ENCODE peak calls at places on chromosomes 2 and 18, in ten cellular contexts. M is K562, U is Panc1, D is sigmoid colon, B is prostate gland, Z is endothelial cell of umbilical vein, J is spleen, G is SK-N-SH, T is upper lobe of left lung, C is transverse colon. Y is an unnamed sample.

GRCh38 chr2:229154381-229154780 is 116.7 kb downstream of the PID1 start:
- DNase-seq in B (no peak), T (no peak), Z (no peak), M (no peak), U (no peak), J (no peak), C (peak; percentile 39), G (no peak), D (no peak), Y (no peak)

GRCh38 chr2:119428488-119429224 is 3.0 kb upstream of the TMEM37 start:
- DNase-seq in U (no peak), Z (no peak), M (no peak), T (peak; percentile 71), D (no peak), J (no peak), G (no peak), C (no peak), B (no peak), Y (no peak)

GRCh38 chr2:9029721-9030120 is 26.2 kb upstream of the MBOAT2 start:
- DNase-seq in U (no peak), J (no peak), M (no peak), B (no peak), T (no peak), G (no peak), D (no peak), C (no peak), Z (no peak), Y (no peak)

GRCh38 chr18:424071-424868 is 76.2 kb downstream of the COLEC12 start:
- DNase-seq in M (no peak), C (no peak), G (no peak), T (no peak), J (no peak), B (no peak), D (no peak), U (no peak), Z (peak; percentile 92), Y (no peak)

GRCh38 chr18:11089931-11090715 is 59.2 kb downstream of the PIEZO2 start:
- DNase-seq in D (no peak), Z (peak; percentile 42), G (no peak), B (no peak), C (no peak), T (no peak), U (no peak), J (no peak), M (no peak), Y (no peak)

GRCh38 chr2:236790991-236791390 is 221.4 kb downstream of the ACKR3 start:
- DNase-seq in U (no peak), T (no peak), C (no peak), M (no peak), J (no peak), B (no peak), G (peak; percentile 46), Z (no peak), D (no peak), Y (no peak)

GRCh38 chr2:25276569-25277465 is 64.9 kb downstream of the DNMT3A start:
- DNase-seq in G (peak; percentile 86), B (no peak), T (peak; percentile 59), U (no peak), Z (peak; percentile 61), J (peak; percentile 94), D (peak; percentile 83), M (peak; percentile 71), C (peak; percentile 60), Y (no peak)

GRCh38 chr18:41072946-41073345 is 882.1 kb upstream of the PIK3C3 start:
- DNase-seq in C (no peak), B (no peak), G (no peak), Z (no peak), U (no peak), J (no peak), M (no peak), D (no peak), T (no peak), Y (no peak)

GRCh38 chr2:45882707-45883106 is 231.2 kb downstream of the PRKCE start:
- DNase-seq in D (peak; percentile 95), U (no peak), G (peak; percentile 68), J (no peak), M (no peak), C (peak; percentile 38), T (no peak), Z (no peak), B (no peak), Y (no peak)

GRCh38 chr2:201643216-201643651 is at the start of gene TMEM237:
- DNase-seq in U (no peak), G (peak; percentile 84), Z (peak; percentile 61), B (peak; percentile 64), C (peak; percentile 47), D (no peak), T (no peak), J (peak; percentile 88), M (peak; percentile 56), Y (no peak)

GRCh38 chr18:51391731-51392130 is 194.2 kb upstream of the MEX3C start:
- DNase-seq in G (no peak), Z (no peak), J (no peak), T (no peak), M (no peak), C (no peak), B (no peak), U (no peak), D (no peak), Y (no peak)

GRCh38 chr2:220076734-220077133 is 449.3 kb downstream of the SLC4A3 start:
- DNase-seq in G (peak; percentile 2), C (no peak), J (no peak), B (peak; percentile 10), U (no peak), D (no peak), M (no peak), T (no peak), Z (no peak), Y (no peak)

GRCh38 chr18:48897531-48897930 is 53.2 kb downstream of the SMAD7 start:
- DNase-seq in M (no peak), B (no peak), D (peak; percentile 41), G (no peak), U (no peak), T (no peak), J (no peak), Z (peak; percentile 27), C (no peak), Y (no peak)

GRCh38 chr2:12089001-12089400 is 342.6 kb downstream of the LPIN1 start:
- DNase-seq in U (no peak), G (no peak), Z (no peak), C (no peak), M (no peak), T (no peak), J (no peak), D (no peak), B (no peak), Y (no peak)

GRCh38 chr2:36857713-36858112 is 108.6 kb downstream of the STRN start:
- DNase-seq in M (no peak), D (no peak), J (no peak), C (peak; percentile 16), T (no peak), Z (no peak), B (peak; percentile 40), U (no peak), G (no peak), Y (no peak)

GRCh38 chr2:60862642-60863041 is 18.7 kb upstream of the REL start:
- DNase-seq in Z (no peak), B (no peak), U (no peak), T (no peak), M (no peak), G (no peak), J (no peak), D (no peak), C (no peak), Y (no peak)

GRCh38 chr2:60868589-60869273 is 12.6 kb upstream of the REL start:
- DNase-seq in T (no peak), C (no peak), D (no peak), U (no peak), M (no peak), G (no peak), B (no peak), J (no peak), Z (no peak), Y (no peak)

GRCh38 chr2:60861736-60862135 is 19.6 kb upstream of the REL start:
- DNase-seq in D (no peak), J (no peak), Z (no peak), G (no peak), T (peak; percentile 83), C (no peak), M (no peak), U (no peak), B (no peak), Y (no peak)

GRCh38 chr2:60867848-60868247 is 13.5 kb upstream of the REL start:
- DNase-seq in G (no peak), U (no peak), J (no peak), D (no peak), M (no peak), Z (no peak), B (no peak), T (peak; percentile 64), C (no peak), Y (no peak)

GRCh38 chr2:60867007-60867406 is 14.4 kb upstream of the REL start:
- DNase-seq in G (no peak), T (no peak), D (no peak), B (no peak), C (no peak), J (no peak), U (no peak), M (no peak), Z (no peak), Y (no peak)
- H3K4me3 ChIP-seq in G (no peak overlapping the region), T (no peak overlapping the region), D (no peak overlapping the region), B (no peak overlapping the region), C (no peak overlapping the region), J (no peak overlapping the region), U (no peak overlapping the region), M (no peak overlapping the region), Z (no peak overlapping the region), Y (no peak overlapping the region)

GRCh38 chr2:65129613-65130439 is at the start of gene RAB1A:
- DNase-seq in Z (peak; percentile 100), B (peak; percentile 99), J (peak; percentile 100), C (peak; percentile 99), M (peak; percentile 67), U (peak; percentile 97), G (peak; percentile 97), D (peak; percentile 100), T (peak; percentile 100), Y (peak; percentile 98)
- TF ChIP-seq POLR2AphosphoS5 in Z (peak; percentile 74), B (peak; percentile 97), J (peak; percentile 92), C (peak; percentile 96), M (peak; percentile 90), U (peak; percentile 92), G (peak; percentile 89), D (peak; percentile 97), T (peak; percentile 97), Y (peak; percentile 99)

DNA sequence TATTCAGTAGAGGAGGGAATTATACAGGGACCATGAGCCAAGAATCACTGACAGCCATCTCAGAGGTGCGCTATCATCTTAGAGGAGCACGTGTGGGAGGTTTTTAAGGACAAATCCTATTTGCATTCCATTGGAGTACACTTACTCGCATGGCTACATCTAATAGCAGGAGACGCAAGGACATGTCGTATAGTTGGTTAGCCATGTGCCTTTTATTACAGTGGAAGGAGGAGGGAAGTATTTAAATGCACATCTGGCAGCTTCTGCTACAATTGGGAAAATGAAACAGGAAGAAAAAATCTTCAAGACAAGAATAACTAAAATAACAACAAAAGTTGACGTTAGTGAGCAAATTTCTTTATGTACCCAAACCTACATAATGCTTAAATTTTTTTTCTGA is 86.5 kb upstream of the UGP2 start:
- DNase-seq in J (no peak), T (no peak), U (no peak), Z (no peak), G (no peak), D (no peak), B (no peak), C (no peak), M (no peak), Y (no peak)
- H3K4me1 ChIP-seq in J (no peaks in the 10 kb centered on the region), T (no peaks in the 10 kb centered on the region), U (no peaks in the 10 kb centered on the region), Z (no peaks in the 10 kb centered on the region), G (peaks cover 4% of the 10 kb centered on the region), D (no peaks in the 10 kb centered on the region), B (no peaks in the 10 kb centered on the region), C (no peaks in the 10 kb centered on the region), M (no peaks in the 10 kb centered on the region), Y (no peaks in the 10 kb centered on the region)

GRCh38 chr18:49935215-49935614 is 121.9 kb upstream of the ACAA2 start:
- DNase-seq in G (no peak), C (no peak), D (no peak), B (no peak), M (no peak), J (no peak), U (no peak), Z (no peak), T (no peak), Y (no peak)
- H3K4me3 ChIP-seq in G (no peak overlapping the region), C (no peak overlapping the region), D (no peak overlapping the region), B (no peak overlapping the region), M (no peak overlapping the region), J (no peak overlapping the region), U (no peak overlapping the region), Z (no peak overlapping the region), T (no peak overlapping the region), Y (no peak overlapping the region)

Y was measured in vagina.